ENCODE peak calls at places on chromosome 7, in seven cellular contexts. One of them, this sample, is unnamed. For H3K27me3, the result is how much of the 10 kb centered on the place peaks cover.

GRCh38 chr7:140350056-140350455 is 48.3 kb downstream of the SLC37A3 start:
- DNase-seq in HCT116: no peak
- DNase-seq in cardiac muscle cell: no peak
- DNase-seq in SK-N-SH: no peak
- DNase-seq in mammary epithelial cell: no peak
- DNase-seq in left ventricle myocardium inferior: no peak
- DNase-seq in dorsolateral prefrontal cortex: no peak
- DNase-seq in this sample: no peak

GRCh38 chr7:138843632-138844580 is 45.9 kb upstream of the ATP6V0A4 start:
- DNase-seq in HCT116: no peak
- DNase-seq in cardiac muscle cell: no peak
- DNase-seq in SK-N-SH: no peak
- DNase-seq in mammary epithelial cell: no peak
- DNase-seq in left ventricle myocardium inferior: no peak
- DNase-seq in dorsolateral prefrontal cortex: no peak
- DNase-seq in this sample: no peak

GRCh38 chr7:107597953-107598352 is 17.9 kb downstream of the BCAP29 start:
- DNase-seq in HCT116: no peak
- DNase-seq in cardiac muscle cell: no peak
- DNase-seq in SK-N-SH: no peak
- DNase-seq in mammary epithelial cell: no peak
- DNase-seq in left ventricle myocardium inferior: no peak
- DNase-seq in dorsolateral prefrontal cortex: no peak
- DNase-seq in this sample: no peak

GRCh38 chr7:24406053-24406561 is 122.1 kb downstream of the NPY start:
- DNase-seq in HCT116: no peak
- DNase-seq in cardiac muscle cell: no peak
- DNase-seq in SK-N-SH: no peak
- DNase-seq in mammary epithelial cell: peak
- DNase-seq in left ventricle myocardium inferior: no peak
- DNase-seq in dorsolateral prefrontal cortex: no peak
- DNase-seq in this sample: no peak

GRCh38 chr7:16546921-16547505 is 20.4 kb downstream of the LRRC72 start:
- DNase-seq in HCT116: no peak
- DNase-seq in cardiac muscle cell: no peak
- DNase-seq in SK-N-SH: no peak
- DNase-seq in mammary epithelial cell: no peak
- DNase-seq in left ventricle myocardium inferior: no peak
- DNase-seq in dorsolateral prefrontal cortex: no peak
- DNase-seq in this sample: no peak

GRCh38 chr7:84112771-84113170 is 81.8 kb downstream of the SEMA3A start:
- DNase-seq in HCT116: no peak
- DNase-seq in cardiac muscle cell: no peak
- DNase-seq in SK-N-SH: no peak
- DNase-seq in mammary epithelial cell: no peak
- DNase-seq in left ventricle myocardium inferior: no peak
- DNase-seq in dorsolateral prefrontal cortex: no peak
- DNase-seq in this sample: no peak

GRCh38 chr7:144709066-144709465 is 126.8 kb downstream of the TPK1 start:
- DNase-seq in HCT116: no peak
- DNase-seq in cardiac muscle cell: no peak
- DNase-seq in SK-N-SH: no peak
- DNase-seq in mammary epithelial cell: peak
- DNase-seq in left ventricle myocardium inferior: no peak
- DNase-seq in dorsolateral prefrontal cortex: no peak
- DNase-seq in this sample: no peak

GRCh38 chr7:66326501-66327180 is 121.5 kb downstream of the TPST1 start:
- DNase-seq in HCT116: no peak
- DNase-seq in cardiac muscle cell: no peak
- DNase-seq in SK-N-SH: peak
- DNase-seq in mammary epithelial cell: no peak
- DNase-seq in left ventricle myocardium inferior: no peak
- DNase-seq in dorsolateral prefrontal cortex: no peak
- DNase-seq in this sample: peak

GRCh38 chr7:30433082-30433481 is 45.5 kb downstream of the NOD1 start:
- DNase-seq in HCT116: no peak
- DNase-seq in cardiac muscle cell: no peak
- DNase-seq in SK-N-SH: no peak
- DNase-seq in mammary epithelial cell: no peak
- DNase-seq in left ventricle myocardium inferior: peak
- DNase-seq in dorsolateral prefrontal cortex: peak
- DNase-seq in this sample: peak

GRCh38 chr7:129225206-129225930 is 538 bp downstream of the AHCYL2 start:
- DNase-seq in HCT116: no peak
- DNase-seq in cardiac muscle cell: peak
- DNase-seq in SK-N-SH: no peak
- DNase-seq in mammary epithelial cell: peak
- DNase-seq in left ventricle myocardium inferior: peak
- DNase-seq in dorsolateral prefrontal cortex: peak
- DNase-seq in this sample: no peak

GRCh38 chr7:22860784-22861482 is 38.3 kb upstream of the TOMM7 start:
- DNase-seq in HCT116: no peak
- DNase-seq in cardiac muscle cell: no peak
- DNase-seq in SK-N-SH: peak
- DNase-seq in mammary epithelial cell: peak
- DNase-seq in left ventricle myocardium inferior: no peak
- DNase-seq in dorsolateral prefrontal cortex: no peak
- DNase-seq in this sample: no peak

GRCh38 chr7:112161253-112162160 is 44.7 kb downstream of the DOCK4 start:
- DNase-seq in HCT116: no peak
- DNase-seq in cardiac muscle cell: no peak
- DNase-seq in SK-N-SH: no peak
- DNase-seq in mammary epithelial cell: no peak
- DNase-seq in left ventricle myocardium inferior: no peak
- DNase-seq in dorsolateral prefrontal cortex: no peak
- DNase-seq in this sample: no peak

GRCh38 chr7:157570531-157571200 is 233.9 kb downstream of the DNAJB6 start:
- DNase-seq in HCT116: no peak
- DNase-seq in cardiac muscle cell: no peak
- DNase-seq in SK-N-SH: no peak
- DNase-seq in mammary epithelial cell: no peak
- DNase-seq in left ventricle myocardium inferior: no peak
- DNase-seq in dorsolateral prefrontal cortex: no peak
- DNase-seq in this sample: no peak

GRCh38 chr7:76009672-76010600 is 15.5 kb upstream of the TMEM120A start:
- DNase-seq in HCT116: no peak
- DNase-seq in cardiac muscle cell: no peak
- DNase-seq in SK-N-SH: no peak
- DNase-seq in mammary epithelial cell: no peak
- DNase-seq in left ventricle myocardium inferior: no peak
- DNase-seq in dorsolateral prefrontal cortex: no peak
- DNase-seq in this sample: no peak

GRCh38 chr7:21724562-21724961 is 181.7 kb downstream of the DNAH11 start:
- DNase-seq in HCT116: no peak
- DNase-seq in cardiac muscle cell: no peak
- DNase-seq in SK-N-SH: no peak
- DNase-seq in mammary epithelial cell: no peak
- DNase-seq in left ventricle myocardium inferior: no peak
- DNase-seq in dorsolateral prefrontal cortex: no peak
- DNase-seq in this sample: no peak

GRCh38 chr7:50598455-50599343 is 33.5 kb upstream of the DDC start:
- DNase-seq in HCT116: no peak
- DNase-seq in cardiac muscle cell: no peak
- DNase-seq in SK-N-SH: peak
- DNase-seq in mammary epithelial cell: no peak
- DNase-seq in left ventricle myocardium inferior: no peak
- DNase-seq in dorsolateral prefrontal cortex: no peak
- DNase-seq in this sample: no peak

GRCh38 chr7:155764432-155764798 is 47.8 kb downstream of the SHH start:
- DNase-seq in HCT116: no peak
- DNase-seq in cardiac muscle cell: no peak
- DNase-seq in SK-N-SH: no peak
- DNase-seq in mammary epithelial cell: no peak
- DNase-seq in left ventricle myocardium inferior: no peak
- DNase-seq in dorsolateral prefrontal cortex: no peak
- DNase-seq in this sample: no peak
- H3K27ac ChIP-seq in HCT116: no peak
- H3K27ac ChIP-seq in cardiac muscle cell: no peak
- H3K27ac ChIP-seq in SK-N-SH: no peak
- H3K27ac ChIP-seq in mammary epithelial cell: no peak
- H3K27ac ChIP-seq in left ventricle myocardium inferior: peak
- H3K27ac ChIP-seq in dorsolateral prefrontal cortex: no peak
- H3K27ac ChIP-seq in this sample: no peak

DNA sequence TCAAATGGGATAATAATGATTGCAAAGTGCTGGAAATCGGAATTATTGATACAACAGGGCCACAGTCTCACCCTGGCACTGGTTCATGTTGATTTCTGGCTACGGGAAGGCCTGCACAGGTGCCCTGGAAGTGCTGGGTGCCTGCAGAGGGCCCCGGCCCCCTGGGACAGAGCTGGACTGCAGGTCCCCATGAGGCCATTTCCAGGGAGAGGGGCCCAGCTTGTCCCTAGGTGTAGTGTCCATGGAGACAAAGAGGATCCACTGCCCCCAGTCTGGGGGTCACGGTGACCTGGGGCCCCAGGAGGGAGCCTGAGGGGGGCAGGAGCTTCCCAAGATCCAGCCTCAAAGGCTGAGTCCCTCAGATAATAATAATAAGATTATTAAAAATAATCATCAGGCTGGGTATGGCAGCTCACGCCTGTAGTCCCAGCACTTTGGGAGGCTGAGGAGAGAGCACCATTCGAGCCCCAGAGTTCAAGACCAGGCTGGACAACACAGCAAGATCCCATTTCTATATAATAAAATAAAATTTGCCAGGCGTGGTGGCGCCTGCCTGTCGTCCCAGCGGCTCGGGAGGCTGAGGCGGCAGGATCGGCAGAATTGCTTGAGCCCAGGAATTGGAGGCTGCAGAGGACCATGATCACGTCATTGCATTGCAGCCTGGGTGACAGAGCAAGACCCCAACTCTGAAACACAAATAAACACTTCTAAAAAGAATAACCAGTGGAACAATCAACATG is 98.1 kb downstream of the MICALL2 start:
- DNase-seq in HCT116: no peak
- DNase-seq in cardiac muscle cell: no peak
- DNase-seq in SK-N-SH: peak
- DNase-seq in mammary epithelial cell: no peak
- DNase-seq in left ventricle myocardium inferior: no peak
- DNase-seq in dorsolateral prefrontal cortex: no peak
- DNase-seq in this sample: no peak
- H3K27me3 ChIP-seq in HCT116: under half
- H3K27me3 ChIP-seq in cardiac muscle cell: under half
- H3K27me3 ChIP-seq in SK-N-SH: half or more
- H3K27me3 ChIP-seq in mammary epithelial cell: under half
- H3K27me3 ChIP-seq in left ventricle myocardium inferior: half or more
- H3K27me3 ChIP-seq in dorsolateral prefrontal cortex: under half
- H3K27me3 ChIP-seq in this sample: under half

DNA sequence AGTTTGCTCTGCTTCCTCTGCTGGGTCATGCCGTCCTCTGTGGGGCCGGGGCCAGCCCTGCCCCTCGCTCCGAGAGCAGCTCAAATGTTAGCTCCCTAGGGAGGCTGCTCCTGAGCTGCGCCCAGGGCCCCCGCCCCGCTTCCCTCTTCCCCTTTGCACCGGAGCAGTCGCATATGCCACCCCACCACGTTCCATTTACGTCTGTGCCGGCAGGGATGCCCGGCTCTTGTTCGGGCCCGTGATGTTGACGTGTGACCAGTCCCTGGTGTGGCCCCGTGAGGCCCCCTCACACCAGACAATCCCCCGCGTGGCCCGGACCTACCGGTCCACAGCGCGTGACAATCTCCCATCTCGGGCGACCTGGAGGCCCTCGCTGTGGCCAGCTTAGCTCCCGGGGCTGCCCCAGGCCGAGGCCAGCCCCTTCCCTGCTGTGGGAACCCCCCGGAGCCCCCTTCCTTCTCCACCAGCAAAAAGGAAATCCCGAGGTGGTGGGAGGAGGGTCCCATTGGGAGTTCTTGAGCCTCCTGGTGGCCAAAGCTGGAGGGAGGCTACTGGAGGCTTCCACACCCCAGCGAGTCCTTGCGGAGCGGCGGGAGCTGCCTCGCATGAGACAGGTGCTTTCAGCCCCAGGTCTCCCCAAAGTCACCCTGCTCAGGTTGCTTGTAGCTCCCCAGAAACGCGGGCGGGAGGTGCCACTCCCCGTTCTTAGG is 15.2 kb downstream of the FAM20C start:
- DNase-seq in HCT116: no peak
- DNase-seq in cardiac muscle cell: no peak
- DNase-seq in SK-N-SH: no peak
- DNase-seq in mammary epithelial cell: no peak
- DNase-seq in left ventricle myocardium inferior: no peak
- DNase-seq in dorsolateral prefrontal cortex: no peak
- DNase-seq in this sample: no peak
- TF ChIP-seq CTCF in HCT116: no peak
- TF ChIP-seq CTCF in cardiac muscle cell: peak
- TF ChIP-seq CTCF in SK-N-SH: peak
- TF ChIP-seq CTCF in mammary epithelial cell: no peak
- TF ChIP-seq CTCF in left ventricle myocardium inferior: no peak
- TF ChIP-seq CTCF in dorsolateral prefrontal cortex: no peak
- TF ChIP-seq CTCF in this sample: peak

GRCh38 chr7:150335774-150336112 is 5.7 kb downstream of the RARRES2 start:
- DNase-seq in HCT116: no peak
- DNase-seq in cardiac muscle cell: no peak
- DNase-seq in SK-N-SH: no peak
- DNase-seq in mammary epithelial cell: no peak
- DNase-seq in left ventricle myocardium inferior: no peak
- DNase-seq in dorsolateral prefrontal cortex: no peak
- DNase-seq in this sample: no peak
- H3K27ac ChIP-seq in HCT116: no peak
- H3K27ac ChIP-seq in cardiac muscle cell: no peak
- H3K27ac ChIP-seq in SK-N-SH: no peak
- H3K27ac ChIP-seq in mammary epithelial cell: no peak
- H3K27ac ChIP-seq in left ventricle myocardium inferior: no peak
- H3K27ac ChIP-seq in dorsolateral prefrontal cortex: no peak
- H3K27ac ChIP-seq in this sample: peak

This sample was measured in AG04450.